ENCODE peak calls at places on chromosomes 13 and 19, in five cellular contexts. R, X, J, M and L are unnamed samples.

GRCh38 chr13:108816381-108816780 is 187.0 kb downstream of the MYO16 start:
- DNase-seq in J (no peak), R (no peak), X (no peak), M (no peak), L (no peak)

GRCh38 chr19:17496337-17496997 is 15.0 kb upstream of the PGLS start:
- DNase-seq in M (peak), J (peak), X (no peak), R (peak), L (peak)

GRCh38 chr13:65093352-65093751 is 2136.8 kb downstream of the PCDH9 start:
- DNase-seq in X (no peak), M (no peak), R (no peak), J (no peak), L (no peak)

GRCh38 chr19:47323872-47324271 is 8.1 kb upstream of the C5AR2 start:
- DNase-seq in J (no peak), X (no peak), R (no peak), M (no peak), L (no peak)

GRCh38 chr13:38743499-38743898 is 56.6 kb downstream of the FREM2 start:
- DNase-seq in J (no peak), X (no peak), M (no peak), R (no peak), L (no peak)

GRCh38 chr13:103803349-103803748 is 737.1 kb upstream of the SLC10A2 start:
- DNase-seq in M (no peak), X (no peak), R (no peak), J (no peak), L (no peak)

GRCh38 chr13:94595006-94595942 is 678 bp downstream of the TGDS start:
- DNase-seq in M (peak), J (peak), X (no peak), R (peak), L (peak)

GRCh38 chr13:37816276-37816675 is 53.3 kb downstream of the TRPC4 start:
- DNase-seq in R (no peak), J (no peak), M (no peak), X (no peak), L (no peak)

GRCh38 chr13:59914556-59914955 is 249.2 kb downstream of the DIAPH3 start:
- DNase-seq in M (no peak), R (no peak), J (peak), X (no peak), L (no peak)

GRCh38 chr13:26482451-26483197 is 74.9 kb upstream of the WASF3 start:
- DNase-seq in M (peak), R (peak), X (peak), J (peak), L (peak)

GRCh38 chr13:114124921-114125320 is 7.5 kb downstream of the RASA3 start:
- DNase-seq in X (no peak), M (no peak), R (no peak), J (peak), L (no peak)

GRCh38 chr19:6713773-6714692 is 6.4 kb downstream of the C3 start:
- DNase-seq in R (no peak), M (no peak), J (no peak), X (no peak), L (no peak)

GRCh38 chr19:29529646-29530548 is 4.1 kb downstream of the VSTM2B start:
- DNase-seq in X (no peak), J (no peak), R (peak), M (no peak), L (peak)

GRCh38 chr19:531753-532571 is at the start of gene CDC34:
- DNase-seq in X (no peak), R (no peak), M (no peak), J (no peak), L (no peak)

GRCh38 chr13:22106058-22106457 is 435.2 kb downstream of the FGF9 start:
- DNase-seq in X (no peak), J (no peak), R (no peak), M (no peak), L (no peak)

GRCh38 chr13:27428160-27428559 is 3.7 kb downstream of the GTF3A start:
- DNase-seq in X (no peak), R (no peak), J (no peak), M (no peak), L (no peak)

GRCh38 chr13:23753523-23753922 is 135.7 kb downstream of the MIPEP start:
- DNase-seq in R (no peak), J (peak), X (no peak), M (no peak), L (peak)

GRCh38 chr13:65929436-65929835 is 1300.7 kb downstream of the PCDH9 start:
- DNase-seq in M (no peak), X (no peak), J (peak), R (no peak), L (no peak)

GRCh38 chr13:112615391-112615790 is 27.4 kb upstream of the TUBGCP3 start:
- DNase-seq in X (no peak), M (no peak), J (no peak), R (no peak), L (no peak)

GRCh38 chr13:54029226-54029625 is 1000.6 kb downstream of the OLFM4 start:
- DNase-seq in J (no peak), X (no peak), M (no peak), R (no peak), L (no peak)

GRCh38 chr13:97221491-97221890 is 642 bp upstream of the MBNL2 start:
- DNase-seq in X (no peak), R (no peak), J (no peak), M (no peak), L (no peak)

GRCh38 chr19:19538767-19539166 is 702 bp downstream of the CILP2 start:
- DNase-seq in M (no peak), X (no peak), J (no peak), R (no peak), L (no peak)

GRCh38 chr13:26220575-26220974 is 1.5 kb downstream of the RNF6 start:
- DNase-seq in J (peak), R (no peak), M (no peak), X (no peak), L (no peak)

GRCh38 chr19:43826787-43827754 is at the start of gene ZNF283:
- DNase-seq in X (peak), M (peak), J (peak), R (peak), L (peak)

GRCh38 chr19:51372649-51373504 is at the start of gene NKG7:
- DNase-seq in M (no peak), J (no peak), X (no peak), R (peak), L (no peak)

GRCh38 chr13:113849546-113849945 is 14.3 kb downstream of the GAS6 start:
- DNase-seq in X (no peak), J (no peak), M (no peak), R (no peak), L (no peak)

GRCh38 chr19:16403151-16403977 is 68.4 kb downstream of the EPS15L1 start:
- DNase-seq in M (peak), X (peak), R (no peak), J (no peak), L (no peak)

GRCh38 chr19:38949580-38950367 is 19.0 kb downstream of the MRPS12 start:
- DNase-seq in M (peak), J (peak), X (peak), R (peak), L (peak)

GRCh38 chr19:39502640-39503417 is 4.1 kb downstream of the DLL3 start:
- DNase-seq in M (peak), R (peak), J (peak), X (no peak), L (peak)

GRCh38 chr19:1315470-1316166 is 29.9 kb downstream of the EFNA2 start:
- DNase-seq in J (peak), R (peak), M (peak), X (no peak), L (peak)

GRCh38 chr19:55098716-55099556 is 18.5 kb downstream of the PPP1R12C start:
- DNase-seq in X (no peak), J (no peak), R (no peak), M (no peak), L (peak)

GRCh38 chr13:30877335-30877734 is 28.7 kb upstream of the MEDAG start:
- DNase-seq in X (no peak), J (peak), M (no peak), R (no peak), L (no peak)

GRCh38 chr19:524062-524674 is 7.4 kb upstream of the CDC34 start:
- DNase-seq in X (no peak), M (no peak), J (peak), R (no peak), L (no peak)

GRCh38 chr19:40274585-40275544 is 10.3 kb downstream of the AKT2 start:
- DNase-seq in R (no peak), J (no peak), X (no peak), M (no peak), L (no peak)

GRCh38 chr19:17681505-17682125 is 6.5 kb downstream of the UNC13A start:
- DNase-seq in R (no peak), M (peak), X (no peak), J (peak), L (no peak)

GRCh38 chr19:12759686-12760085 is 8.1 kb downstream of the BEST2 start:
- DNase-seq in M (no peak), X (no peak), R (no peak), J (no peak), L (no peak)

GRCh38 chr19:12754465-12755196 is 3.0 kb downstream of the BEST2 start:
- DNase-seq in R (no peak), M (no peak), X (no peak), J (no peak), L (no peak)

GRCh38 chr19:12756150-12756883 is 4.7 kb downstream of the BEST2 start:
- DNase-seq in J (no peak), R (no peak), X (no peak), M (no peak), L (no peak)

GRCh38 chr19:12763100-12763499 is 11.5 kb downstream of the BEST2 start:
- DNase-seq in J (no peak), M (no peak), R (no peak), X (no peak), L (no peak)

GRCh38 chr19:12757544-12758274 is 6.1 kb downstream of the BEST2 start:
- DNase-seq in X (no peak), M (peak), J (peak), R (peak), L (peak)
- H3K27ac ChIP-seq in X (no peak), M (no peak), J (no peak), R (peak), L (no peak)

GRCh38 chr13:102291587-102292218 is 110.1 kb downstream of the FGF14 start:
- DNase-seq in X (no peak), M (no peak), R (no peak), J (peak), L (no peak)

GRCh38 chr13:102280366-102280765 is 121.5 kb downstream of the FGF14 start:
- DNase-seq in X (no peak), M (no peak), R (no peak), J (no peak), L (no peak)

GRCh38 chr13:102289606-102290005 is 112.2 kb downstream of the FGF14 start:
- DNase-seq in X (no peak), J (peak), M (no peak), R (no peak), L (no peak)

GRCh38 chr13:102286326-102286725 is 115.5 kb downstream of the FGF14 start:
- DNase-seq in M (no peak), X (no peak), R (no peak), J (peak), L (no peak)
- TF ChIP-seq POLR2A in M (no peak), X (no peak), R (no peak), J (no peak), L (no peak)

GRCh38 chr13:99293178-99293577 is 14.0 kb downstream of the GPR183 start:
- DNase-seq in R (no peak), J (no peak), X (no peak), M (no peak), L (no peak)

GRCh38 chr13:99296270-99296865 is 10.8 kb downstream of the GPR183 start:
- DNase-seq in M (no peak), X (no peak), R (no peak), J (peak), L (no peak)

GRCh38 chr13:99297330-99297729 is 9.9 kb downstream of the GPR183 start:
- DNase-seq in X (no peak), J (peak), M (no peak), R (no peak), L (no peak)

GRCh38 chr13:99295488-99296252 is 11.5 kb downstream of the GPR183 start:
- DNase-seq in M (no peak), R (no peak), X (no peak), J (no peak), L (no peak)

DNA sequence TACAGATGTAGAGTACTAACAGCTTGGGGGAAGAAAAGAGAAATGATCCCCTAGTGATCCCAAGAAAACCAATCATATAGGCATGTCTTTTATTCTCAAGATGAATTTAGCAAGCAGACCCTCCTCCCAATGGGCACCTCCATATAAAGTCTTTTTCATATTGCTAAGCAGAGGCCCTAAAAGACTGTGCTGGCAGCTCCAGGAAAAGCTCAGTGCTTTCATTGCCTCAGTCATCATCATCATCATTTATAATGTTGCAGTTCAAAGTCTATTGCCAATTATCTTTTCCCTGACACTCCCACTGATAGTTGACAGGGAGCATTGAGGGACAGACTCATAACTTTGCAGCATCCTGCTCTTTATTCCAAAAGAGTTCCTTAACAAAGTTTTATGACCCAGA is 13.0 kb downstream of the GPR183 start:
- DNase-seq in J (no peak), X (no peak), M (no peak), R (no peak), L (no peak)
- H3K27ac ChIP-seq in J (no peak), X (no peak), M (no peak), R (no peak), L (no peak)

GRCh38 chr13:47798194-47798593 is 202.9 kb downstream of the SUCLA2 start:
- DNase-seq in J (no peak), X (no peak), M (no peak), R (no peak), L (no peak)

GRCh38 chr13:47801555-47801954 is 199.5 kb downstream of the SUCLA2 start:
- DNase-seq in R (no peak), M (no peak), J (no peak), X (no peak), L (no peak)

GRCh38 chr13:47800593-47800992 is 200.5 kb downstream of the SUCLA2 start:
- DNase-seq in X (no peak), R (no peak), M (no peak), J (no peak), L (no peak)

GRCh38 chr13:47798906-47799305 is 202.2 kb downstream of the SUCLA2 start:
- DNase-seq in R (no peak), M (no peak), J (peak), X (no peak), L (no peak)

DNA sequence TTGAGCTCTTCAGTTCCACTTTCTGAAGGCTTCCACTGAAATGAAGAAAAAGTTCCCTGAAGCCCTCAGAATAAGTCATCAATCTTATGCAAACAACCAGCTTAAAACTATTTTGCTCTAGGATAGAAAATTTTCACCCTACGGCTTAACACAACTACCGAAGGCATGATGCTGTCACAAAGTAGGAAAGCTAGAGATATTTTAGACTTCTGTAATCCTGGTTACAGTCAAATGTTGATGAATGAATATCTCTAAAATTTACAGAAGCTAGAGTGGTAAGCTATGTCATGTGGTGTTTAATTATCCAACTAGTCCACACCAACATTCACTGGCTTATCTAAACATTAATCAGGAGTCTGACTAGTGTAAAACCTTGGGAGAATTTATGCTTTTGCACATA is 197.9 kb downstream of the SUCLA2 start:
- DNase-seq in X (no peak), R (no peak), J (no peak), M (no peak), L (no peak)
- TF ChIP-seq POLR2A in X (no peak), R (no peak), J (no peak), M (no peak), L (no peak)